ENCODE peak calls at places on chromosomes 16 and 17, in four cellular contexts. One of them, this sample, is unnamed.

GRCh38 chr16:89579351-89579750 is 3.8 kb downstream of the CPNE7 start:
- DNase-seq in ascending aorta: no peak
- DNase-seq in colonic mucosa: no peak
- DNase-seq in tibial artery: no peak
- DNase-seq in this sample: no peak

GRCh38 chr17:73227379-73227778 is 34.3 kb downstream of the CPSF4L start:
- DNase-seq in ascending aorta: no peak
- DNase-seq in colonic mucosa: no peak
- DNase-seq in tibial artery: no peak
- DNase-seq in this sample: no peak

GRCh38 chr17:31582151-31582907 is 190.9 kb downstream of the RAB11FIP4 start:
- DNase-seq in ascending aorta: peak; percentile 51
- DNase-seq in colonic mucosa: peak; percentile 20
- DNase-seq in tibial artery: peak; percentile 87
- DNase-seq in this sample: no peak

GRCh38 chr16:2514333-2515179 is 804 bp downstream of the ATP6V0C start:
- DNase-seq in ascending aorta: no peak
- DNase-seq in colonic mucosa: no peak
- DNase-seq in tibial artery: no peak
- DNase-seq in this sample: no peak

GRCh38 chr16:67857547-67858233 is 10.2 kb upstream of the CENPT start:
- DNase-seq in ascending aorta: peak; percentile 35
- DNase-seq in colonic mucosa: peak; percentile 65
- DNase-seq in tibial artery: peak; percentile 89
- DNase-seq in this sample: peak; percentile 96

GRCh38 chr16:873243-873661 is 72.7 kb upstream of the GNG13 start:
- DNase-seq in ascending aorta: no peak
- DNase-seq in colonic mucosa: no peak
- DNase-seq in tibial artery: no peak
- DNase-seq in this sample: no peak

GRCh38 chr16:81616321-81617020 is 162.6 kb upstream of the PLCG2 start:
- DNase-seq in ascending aorta: no peak
- DNase-seq in colonic mucosa: peak; percentile 60
- DNase-seq in tibial artery: no peak
- DNase-seq in this sample: no peak

GRCh38 chr16:83606486-83607030 is 201.2 kb upstream of the HSBP1 start:
- DNase-seq in ascending aorta: no peak
- DNase-seq in colonic mucosa: peak; percentile 12
- DNase-seq in tibial artery: no peak
- DNase-seq in this sample: no peak

GRCh38 chr16:31498493-31498892 is 9.7 kb downstream of the RUSF1 start:
- DNase-seq in ascending aorta: no peak
- DNase-seq in colonic mucosa: no peak
- DNase-seq in tibial artery: no peak
- DNase-seq in this sample: no peak

GRCh38 chr17:32988481-32989101 is 3.1 kb upstream of the SPACA3 start:
- DNase-seq in ascending aorta: no peak
- DNase-seq in colonic mucosa: no peak
- DNase-seq in tibial artery: no peak
- DNase-seq in this sample: no peak

GRCh38 chr17:261640-262039 is 80.2 kb upstream of the DOC2B start:
- DNase-seq in ascending aorta: no peak
- DNase-seq in colonic mucosa: no peak
- DNase-seq in tibial artery: no peak
- DNase-seq in this sample: no peak

GRCh38 chr17:51598824-51599223 is 338.5 kb downstream of the UTP18 start:
- DNase-seq in ascending aorta: no peak
- DNase-seq in colonic mucosa: no peak
- DNase-seq in tibial artery: no peak
- DNase-seq in this sample: no peak

GRCh38 chr17:65115721-65116312 is 21.4 kb upstream of the RGS9 start:
- DNase-seq in ascending aorta: no peak
- DNase-seq in colonic mucosa: no peak
- DNase-seq in tibial artery: no peak
- DNase-seq in this sample: peak; percentile 65

GRCh38 chr16:81243927-81244326 is 5.4 kb downstream of the BCO1 start:
- DNase-seq in ascending aorta: no peak
- DNase-seq in colonic mucosa: no peak
- DNase-seq in tibial artery: no peak
- DNase-seq in this sample: no peak

DNA sequence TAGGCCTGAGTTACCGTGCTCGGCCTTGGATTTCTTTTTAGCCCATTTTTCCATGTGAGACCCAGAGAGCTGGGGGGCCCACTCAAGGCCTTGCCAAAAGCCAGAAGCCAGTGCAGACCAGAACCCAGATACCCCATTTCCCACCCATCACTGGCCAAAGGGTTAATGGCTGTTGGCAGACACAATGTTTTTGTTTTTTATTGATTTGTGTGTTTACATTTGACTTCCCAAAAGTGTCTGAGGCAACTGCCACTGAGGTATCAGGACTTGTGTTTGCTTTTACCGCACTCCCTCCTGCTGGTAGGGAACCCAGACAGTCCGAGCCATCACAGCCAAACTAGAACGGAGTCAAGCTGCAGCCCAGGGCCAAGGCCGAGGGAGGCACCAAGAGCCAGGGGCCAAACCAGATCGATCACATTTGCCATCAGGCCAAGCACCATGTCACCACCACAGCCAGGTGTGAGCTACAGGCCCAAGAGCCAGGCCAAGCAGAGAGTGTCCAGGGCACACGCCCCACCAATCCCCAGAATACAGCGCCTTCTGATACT is 7.7 kb upstream of the TNFSF12 start:
- DNase-seq in ascending aorta: no peak
- DNase-seq in colonic mucosa: no peak
- DNase-seq in tibial artery: no peak
- DNase-seq in this sample: no peak
- H3K4me3 ChIP-seq in ascending aorta: no peak overlapping the region
- H3K4me3 ChIP-seq in colonic mucosa: no peak overlapping the region
- H3K4me3 ChIP-seq in tibial artery: no peak overlapping the region
- H3K4me3 ChIP-seq in this sample: no peak overlapping the region

GRCh38 chr17:77459018-77459755 is 318.4 kb downstream of the SEC14L1 start:
- DNase-seq in ascending aorta: no peak
- DNase-seq in colonic mucosa: no peak
- DNase-seq in tibial artery: no peak
- DNase-seq in this sample: no peak
- H3K4me3 ChIP-seq in ascending aorta: no peak overlapping the region
- H3K4me3 ChIP-seq in colonic mucosa: no peak overlapping the region
- H3K4me3 ChIP-seq in tibial artery: no peak overlapping the region
- H3K4me3 ChIP-seq in this sample: no peak overlapping the region

GRCh38 chr17:66364508-66365203 is 62.2 kb downstream of the PRKCA start:
- DNase-seq in ascending aorta: no peak
- DNase-seq in colonic mucosa: no peak
- DNase-seq in tibial artery: no peak
- DNase-seq in this sample: no peak
- H3K4me3 ChIP-seq in ascending aorta: no peak overlapping the region
- H3K4me3 ChIP-seq in colonic mucosa: no peak overlapping the region
- H3K4me3 ChIP-seq in tibial artery: no peak overlapping the region
- H3K4me3 ChIP-seq in this sample: no peak overlapping the region

DNA sequence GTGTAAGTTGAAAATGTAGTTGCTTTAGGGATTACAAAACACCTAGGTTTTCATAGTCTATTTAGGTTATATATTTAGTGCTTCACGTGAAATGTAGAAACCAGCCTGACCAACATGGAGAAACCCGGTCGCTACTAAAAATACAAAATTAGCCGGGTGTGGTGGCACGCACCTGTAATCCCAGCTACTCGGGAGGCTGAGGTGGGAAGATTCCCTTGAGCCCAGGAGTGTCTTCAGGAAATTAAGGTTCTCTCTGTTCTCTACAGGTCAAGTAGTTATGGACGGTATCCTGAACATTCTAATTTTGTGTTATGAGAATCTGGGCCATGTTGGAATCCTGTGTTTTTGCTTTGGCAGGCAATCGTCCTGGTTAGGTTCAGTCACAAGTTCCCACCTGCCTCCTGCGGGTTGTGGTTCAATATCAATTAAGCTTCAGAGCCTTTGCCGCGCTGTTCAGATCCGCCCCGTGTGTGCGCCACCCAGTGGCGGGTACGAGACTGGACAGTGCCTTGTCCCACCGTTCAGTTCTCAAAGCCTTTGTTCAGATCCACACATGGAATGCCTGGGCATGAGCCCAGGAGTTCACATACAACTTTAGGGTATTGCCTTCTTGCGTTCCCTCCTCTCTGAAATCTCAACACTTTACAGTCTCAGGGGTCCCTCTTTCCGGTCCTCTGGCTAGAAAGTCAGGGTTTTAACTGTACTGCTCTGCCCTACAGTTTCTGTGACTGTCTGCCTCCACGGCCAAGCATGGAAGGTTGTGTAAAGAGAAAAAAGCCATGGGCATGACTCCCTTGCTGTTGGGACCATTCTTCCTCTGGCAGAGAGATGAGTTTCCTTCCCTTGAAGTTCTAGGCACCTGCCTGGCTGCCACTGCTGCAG is 41.7 kb downstream of the HEATR6 start:
- DNase-seq in ascending aorta: peak; percentile 8
- DNase-seq in colonic mucosa: peak; percentile 69
- DNase-seq in tibial artery: peak; percentile 71
- DNase-seq in this sample: peak; percentile 32
- H3K4me3 ChIP-seq in ascending aorta: no peak overlapping the region
- H3K4me3 ChIP-seq in colonic mucosa: no peak overlapping the region
- H3K4me3 ChIP-seq in tibial artery: no peak overlapping the region
- H3K4me3 ChIP-seq in this sample: no peak overlapping the region

GRCh38 chr16:10866196-10866976 is 10.6 kb upstream of the CIITA start:
- DNase-seq in ascending aorta: no peak
- DNase-seq in colonic mucosa: no peak
- DNase-seq in tibial artery: peak; percentile 65
- DNase-seq in this sample: no peak

GRCh38 chr16:10870137-10870776 is 6.7 kb upstream of the CIITA start:
- DNase-seq in ascending aorta: no peak
- DNase-seq in colonic mucosa: no peak
- DNase-seq in tibial artery: no peak
- DNase-seq in this sample: no peak

GRCh38 chr16:10868562-10869469 is 8.2 kb upstream of the CIITA start:
- DNase-seq in ascending aorta: no peak
- DNase-seq in colonic mucosa: peak; percentile 32
- DNase-seq in tibial artery: peak; percentile 78
- DNase-seq in this sample: no peak

GRCh38 chr16:10868089-10868488 is 8.9 kb upstream of the CIITA start:
- DNase-seq in ascending aorta: no peak
- DNase-seq in colonic mucosa: no peak
- DNase-seq in tibial artery: no peak
- DNase-seq in this sample: no peak

DNA sequence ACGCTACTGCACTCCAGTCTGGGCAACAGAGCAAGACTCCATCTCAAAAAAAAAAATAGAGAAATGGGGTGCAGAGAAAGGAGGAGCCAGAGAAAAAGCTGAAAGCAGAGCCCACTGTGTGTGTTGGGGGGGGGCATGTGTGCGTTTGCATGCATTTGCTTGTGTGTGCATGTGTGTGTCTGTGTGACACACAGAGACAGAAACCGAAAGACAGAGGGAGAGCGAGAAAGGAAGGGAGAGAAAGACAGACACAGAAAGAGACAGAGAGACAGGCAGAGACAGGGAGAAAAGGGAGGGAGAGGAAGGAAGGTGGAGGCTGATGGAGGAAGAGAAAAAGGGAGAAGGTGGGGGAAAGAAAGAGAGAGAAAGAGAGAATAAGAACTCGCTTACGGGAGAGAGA is 9.8 kb upstream of the CIITA start:
- DNase-seq in ascending aorta: no peak
- DNase-seq in colonic mucosa: no peak
- DNase-seq in tibial artery: peak; percentile 34
- DNase-seq in this sample: no peak
- H3K4me3 ChIP-seq in ascending aorta: no peak overlapping the region
- H3K4me3 ChIP-seq in colonic mucosa: no peak overlapping the region
- H3K4me3 ChIP-seq in tibial artery: peak overlapping the region; percentile 11
- H3K4me3 ChIP-seq in this sample: no peak overlapping the region

GRCh38 chr17:39210093-39210434 is 10.0 kb downstream of the RPL19 start:
- DNase-seq in ascending aorta: no peak
- DNase-seq in colonic mucosa: no peak
- DNase-seq in tibial artery: no peak
- DNase-seq in this sample: no peak
- H3K4me3 ChIP-seq in ascending aorta: peak overlapping the region; percentile 32
- H3K4me3 ChIP-seq in colonic mucosa: peak overlapping the region; percentile 34
- H3K4me3 ChIP-seq in tibial artery: peak overlapping the region; percentile 50
- H3K4me3 ChIP-seq in this sample: no peak overlapping the region

GRCh38 chr17:48043171-48043570 is 5.0 kb upstream of the NFE2L1 start:
- DNase-seq in ascending aorta: no peak
- DNase-seq in colonic mucosa: no peak
- DNase-seq in tibial artery: no peak
- DNase-seq in this sample: no peak

GRCh38 chr17:48037036-48037881 is at the start of gene COPZ2:
- DNase-seq in ascending aorta: peak; percentile 21
- DNase-seq in colonic mucosa: peak; percentile 53
- DNase-seq in tibial artery: peak; percentile 87
- DNase-seq in this sample: peak; percentile 92

GRCh38 chr17:48036693-48037035 is 933 bp downstream of the COPZ2 start:
- DNase-seq in ascending aorta: no peak
- DNase-seq in colonic mucosa: no peak
- DNase-seq in tibial artery: no peak
- DNase-seq in this sample: no peak

GRCh38 chr17:48038687-48039086 is 1.1 kb upstream of the COPZ2 start:
- DNase-seq in ascending aorta: no peak
- DNase-seq in colonic mucosa: no peak
- DNase-seq in tibial artery: no peak
- DNase-seq in this sample: no peak

DNA sequence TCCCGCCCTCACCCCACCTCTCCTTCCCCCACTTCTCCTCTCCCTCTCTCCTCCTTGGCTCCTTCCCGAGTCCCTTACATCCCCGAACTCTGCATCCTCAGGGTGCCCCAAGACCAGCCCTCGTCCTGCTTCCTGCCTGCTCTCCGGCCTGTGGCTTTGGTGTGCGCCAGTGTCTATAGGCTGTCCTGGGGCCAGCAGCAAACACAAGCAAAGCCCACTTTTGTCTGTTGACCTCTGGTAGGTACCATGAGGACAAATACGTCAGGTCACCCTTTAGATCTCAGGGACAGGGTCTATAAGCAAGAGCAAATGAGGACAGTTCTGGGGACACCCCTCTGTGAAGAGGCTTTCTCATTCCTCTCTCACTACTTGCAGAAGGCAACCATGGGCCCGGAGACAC is 327 bp upstream of the COPZ2 start:
- DNase-seq in ascending aorta: no peak
- DNase-seq in colonic mucosa: no peak
- DNase-seq in tibial artery: no peak
- DNase-seq in this sample: no peak
- H3K4me3 ChIP-seq in ascending aorta: peak overlapping the region; percentile 67
- H3K4me3 ChIP-seq in colonic mucosa: no peak overlapping the region
- H3K4me3 ChIP-seq in tibial artery: peak overlapping the region; percentile 79
- H3K4me3 ChIP-seq in this sample: no peak overlapping the region